ENCODE peak calls at places on chromosomes 11 and 22, in five cellular contexts. I is K562, C is HepG2, T is H1, L is GM12878. G is an unnamed sample.

GRCh38 chr11:60753309-60753708 is 3.4 kb upstream of the MS4A15 start:
- DNase-seq in I (peak; percentile 33), C (no peak), T (no peak), L (no peak), G (no peak)

GRCh38 chr11:2791521-2792375 is 92.0 kb upstream of the KCNQ1OT1 start:
- DNase-seq in I (no peak), C (no peak), T (peak; percentile 53), L (no peak), G (no peak)

GRCh38 chr11:64234840-64235379 is 526 bp downstream of the VEGFB start:
- DNase-seq in I (peak; percentile 44), C (no peak), T (peak; percentile 70), L (no peak), G (no peak)

GRCh38 chr11:99422581-99423434 is 402.1 kb downstream of the CNTN5 start:
- DNase-seq in I (no peak), C (no peak), T (no peak), L (no peak), G (no peak)

GRCh38 chr11:47269829-47270305 is at the start of gene MADD:
- DNase-seq in I (peak; percentile 93), C (peak; percentile 65), T (no peak), L (peak; percentile 55), G (peak; percentile 89)

GRCh38 chr11:35214792-35215193 is 75.8 kb downstream of the CD44 start:
- DNase-seq in I (no peak), C (no peak), T (no peak), L (no peak), G (peak; percentile 46)

GRCh38 chr11:60825790-60826189 is 16.1 kb upstream of the CCDC86 start:
- DNase-seq in I (no peak), C (no peak), T (no peak), L (no peak), G (no peak)

GRCh38 chr11:35963911-35964310 is 20.0 kb downstream of the LDLRAD3 start:
- DNase-seq in I (no peak), C (no peak), T (no peak), L (no peak), G (no peak)

GRCh38 chr11:91261513-91261912 is 963.1 kb upstream of the FAT3 start:
- DNase-seq in I (no peak), C (no peak), T (no peak), L (no peak), G (no peak)

GRCh38 chr22:18056802-18057474 is 20.9 kb upstream of the PEX26 start:
- DNase-seq in I (no peak), C (no peak), T (no peak), L (peak; percentile 56), G (no peak)

GRCh38 chr11:42311504-42311903 is 852.1 kb upstream of the LRRC4C start:
- DNase-seq in I (no peak), C (no peak), T (no peak), L (no peak), G (no peak)

GRCh38 chr22:19121631-19122142 is 525 bp downstream of the DGCR2 start:
- DNase-seq in I (peak; percentile 88), C (no peak), T (peak; percentile 63), L (no peak), G (peak; percentile 15)

GRCh38 chr22:39481054-39481453 is 21.0 kb upstream of the MIEF1 start:
- DNase-seq in I (no peak), C (no peak), T (no peak), L (no peak), G (no peak)

GRCh38 chr22:29824677-29825076 is 13.4 kb downstream of the ASCC2 start:
- DNase-seq in I (no peak), C (no peak), T (no peak), L (no peak), G (no peak)

GRCh38 chr11:4018641-4019040 is 76.0 kb upstream of the RRM1 start:
- DNase-seq in I (no peak), C (no peak), T (no peak), L (no peak), G (peak; percentile 28)

GRCh38 chr22:40203568-40203967 is 25.8 kb downstream of the TNRC6B start:
- DNase-seq in I (no peak), C (no peak), T (no peak), L (no peak), G (no peak)

GRCh38 chr11:120131941-120132644 is 5.8 kb downstream of the TRIM29 start:
- DNase-seq in I (no peak), C (peak; percentile 25), T (peak; percentile 35), L (no peak), G (no peak)

GRCh38 chr22:48539261-48539660 is 1288.4 kb downstream of the BRD1 start:
- DNase-seq in I (no peak), C (no peak), T (no peak), L (no peak), G (no peak)

GRCh38 chr11:34344410-34345011 is 13.3 kb downstream of the ABTB2 start:
- DNase-seq in I (no peak), C (no peak), T (no peak), L (no peak), G (peak; percentile 67)

GRCh38 chr22:21032037-21032842 is at the start of gene SLC7A4:
- DNase-seq in I (no peak), C (no peak), T (peak; percentile 67), L (no peak), G (no peak)

GRCh38 chr11:19367051-19367709 is 126.4 kb upstream of the E2F8 start:
- DNase-seq in I (no peak), C (no peak), T (no peak), L (no peak), G (no peak)

DNA sequence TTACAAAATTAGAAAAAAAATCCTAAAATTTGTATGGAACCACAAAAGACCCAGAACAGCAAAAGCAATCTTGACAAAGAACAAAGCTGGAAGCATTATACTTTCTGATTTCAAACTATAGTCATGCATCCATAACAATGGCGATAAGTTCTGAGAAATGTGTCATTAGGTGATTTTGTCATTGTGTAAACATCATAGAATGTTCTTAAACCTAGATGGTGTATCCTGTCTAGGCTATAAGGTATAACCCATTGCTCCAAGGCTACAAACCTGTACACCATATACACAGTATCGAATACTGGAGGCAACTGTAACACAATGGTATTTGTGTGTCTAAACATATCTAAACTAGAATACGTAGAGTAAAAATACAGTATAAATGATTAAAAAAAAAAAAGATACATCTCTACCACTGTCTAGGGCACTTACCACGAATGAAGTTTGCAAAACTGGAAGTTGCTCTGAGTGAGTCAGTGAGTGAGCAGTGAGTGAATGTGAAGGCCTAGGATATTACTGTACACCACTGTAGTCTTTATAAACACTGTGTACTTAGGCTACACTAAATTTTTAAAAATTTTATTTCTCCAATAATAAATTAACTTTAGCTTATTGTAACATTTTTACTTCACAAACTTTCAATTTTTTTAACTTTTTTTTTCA is 18.1 kb upstream of the SC5D start:
- DNase-seq in I (no peak), C (no peak), T (no peak), L (no peak), G (no peak)
- H3K27ac ChIP-seq in I (no peak overlapping the region), C (no peak overlapping the region), T (no peak overlapping the region), L (no peak overlapping the region), G (no peak overlapping the region)

DNA sequence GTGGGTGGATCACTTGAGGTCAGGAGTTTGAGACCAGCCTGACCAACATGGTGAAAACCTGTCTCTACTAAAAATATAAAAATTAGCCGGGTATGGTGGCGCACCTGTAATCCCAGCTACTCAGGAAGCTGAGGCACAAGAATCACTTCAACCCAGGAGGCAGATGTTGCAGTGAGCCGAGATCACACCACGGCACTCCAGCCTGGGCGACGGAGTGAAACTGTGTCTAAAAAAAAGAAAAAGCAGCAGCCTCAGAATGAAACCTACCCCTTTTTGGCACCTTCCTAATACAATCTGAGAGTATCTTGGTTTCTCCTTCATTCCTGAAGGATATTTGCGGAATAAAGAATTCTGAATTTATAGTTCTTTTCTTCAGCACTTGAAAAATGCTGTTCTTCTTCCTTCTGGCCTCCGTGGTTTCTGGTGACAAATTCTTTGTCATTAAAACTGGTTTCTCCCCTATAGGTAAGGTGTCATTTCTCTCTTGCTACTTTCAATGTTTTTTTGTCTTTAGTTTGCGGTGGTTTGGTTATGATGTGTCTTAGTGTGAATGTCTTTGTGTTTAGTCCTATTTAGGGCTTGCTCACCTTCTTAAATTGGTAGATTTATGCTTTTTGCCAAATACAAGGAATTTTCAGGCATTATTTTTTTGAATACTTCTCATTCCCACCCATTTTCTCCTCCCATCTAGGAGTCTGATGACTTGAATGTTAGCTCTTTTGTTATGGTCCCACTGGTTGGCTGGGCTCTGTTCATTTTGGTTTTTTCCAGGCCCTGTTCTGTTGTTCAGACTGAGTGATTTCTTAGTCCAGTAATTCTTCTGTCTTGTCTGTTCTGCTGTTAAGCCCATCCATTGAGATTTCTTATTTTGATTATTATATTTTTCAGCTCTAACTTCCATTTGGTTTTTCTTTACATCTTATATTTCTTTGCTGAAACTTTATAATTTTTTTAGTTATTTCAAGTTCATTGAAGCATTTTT is 15.4 kb downstream of the ASRGL1 start:
- DNase-seq in I (no peak), C (no peak), T (no peak), L (peak; percentile 33), G (no peak)
- TF ChIP-seq HDAC2 in I (no peak), C (no peak), T (no peak), L (no peak), G (no peak)

DNA sequence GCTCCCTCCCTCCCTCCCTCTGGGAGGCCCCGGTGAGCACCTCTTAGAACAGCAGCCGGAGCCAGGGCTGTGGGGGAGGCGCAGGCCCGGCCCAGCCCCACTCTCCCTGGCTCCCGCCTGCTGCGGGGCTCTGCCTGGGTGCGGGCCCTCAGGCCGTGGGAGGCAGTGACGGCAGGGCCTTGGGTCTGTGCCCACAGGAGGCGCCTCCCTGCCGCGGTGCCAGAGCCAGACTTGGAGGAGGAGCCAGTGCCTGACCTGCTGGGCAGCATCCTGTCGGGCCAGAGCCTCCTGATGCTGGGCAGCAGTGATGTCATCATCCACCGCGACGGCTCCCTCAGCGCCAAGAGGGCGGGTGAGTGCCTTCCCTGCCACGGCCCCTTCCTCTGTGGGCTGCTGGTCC is 9.5 kb downstream of the IRF7 start:
- DNase-seq in I (no peak), C (no peak), T (no peak), L (no peak), G (no peak)
- H3K27ac ChIP-seq in I (no peak overlapping the region), C (no peak overlapping the region), T (no peak overlapping the region), L (no peak overlapping the region), G (peak overlapping the region; percentile 69)

DNA sequence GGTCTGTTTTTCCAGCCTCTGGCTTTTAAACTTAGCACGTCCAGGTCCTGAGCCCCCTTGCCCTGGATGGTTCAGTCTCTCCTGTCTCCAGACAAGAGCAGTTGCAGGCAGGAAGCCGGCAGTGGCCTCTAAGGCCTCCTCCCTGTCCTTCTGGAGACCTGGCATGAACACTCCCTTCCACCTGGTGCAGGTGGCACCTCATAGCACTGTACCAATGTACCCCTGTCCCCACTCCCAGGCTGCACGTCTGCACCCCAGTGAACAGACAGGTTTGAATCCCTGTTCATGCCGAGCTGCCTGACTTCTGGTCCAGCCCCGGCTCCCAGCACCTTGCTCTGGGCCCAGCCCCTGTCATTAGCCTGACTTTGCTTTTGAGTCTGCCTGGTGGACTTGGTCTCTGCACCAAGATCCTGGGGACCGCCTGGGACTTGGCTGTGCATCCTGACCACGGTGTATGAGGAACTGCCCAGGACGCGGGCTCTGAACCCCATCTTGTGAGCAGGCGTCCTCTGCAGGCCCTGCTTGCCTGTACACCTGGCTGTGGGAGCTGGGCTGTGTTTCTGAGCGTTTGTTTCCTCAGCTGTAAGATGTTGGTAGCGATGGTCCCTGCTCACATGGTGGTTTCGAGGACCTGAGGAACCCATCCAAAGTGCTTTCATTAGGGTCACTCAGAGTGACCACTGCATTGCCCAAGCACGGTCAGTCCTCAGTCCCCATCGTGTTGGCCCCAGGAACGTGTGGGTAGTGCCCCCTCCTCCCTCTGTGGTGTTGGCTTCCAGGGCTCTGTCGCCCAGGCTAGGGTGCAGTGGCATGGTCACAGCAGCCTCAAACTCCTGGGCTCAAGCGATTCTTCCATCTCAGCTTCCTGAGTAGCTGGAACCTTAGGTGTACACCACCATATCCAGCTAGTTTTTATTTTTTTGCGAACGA is 75.0 kb upstream of the SHANK2 start:
- DNase-seq in I (no peak), C (no peak), T (no peak), L (no peak), G (no peak)
- TF ChIP-seq HDAC2 in I (no peak), C (no peak), T (no peak), L (no peak), G (no peak)

GRCh38 chr11:65822760-65823528 is 10.8 kb upstream of the SNX32 start:
- DNase-seq in I (no peak), C (no peak), T (no peak), L (no peak), G (no peak)
- H3K27ac ChIP-seq in I (no peak overlapping the region), C (no peak overlapping the region), T (no peak overlapping the region), L (no peak overlapping the region), G (no peak overlapping the region)

G was measured in A549.